ENCODE peak calls at places on chromosomes 12 and 14, in eight cellular contexts. One of them, this sample, is unnamed.
A peak's percentile ranks its signal among the peaks of the same experiment; 100 is the strongest.

GRCh38 chr12:132494294-132495164 is 4.6 kb downstream of the FBRSL1 start:
- DNase-seq in activated CD4-positive, alpha-beta T cell treated with anti-CD3 and anti-CD28 coated beads, Interleukin-2, amount 10 ng/mL, durations not matched to agents 7 days and 5 days: no peak
- DNase-seq in stimulated activated CD4-positive, alpha-beta T cell treated with anti-CD3 and anti-CD28 coated beads, Interleukin-15, amount 100 ng/mL, for 1 hour: no peak
- DNase-seq in CD8-positive, alpha-beta T cell: no peak
- DNase-seq in stimulated activated CD8-positive, alpha-beta memory T cell treated with anti-CD3 and anti-CD28 coated beads, Interleukin-15, amount 100 ng/mL, for 1 hour: no peak
- DNase-seq in Calu3: peak; percentile 72
- DNase-seq in neural crest cell: no peak
- DNase-seq in sigmoid colon: no peak
- DNase-seq in this sample: no peak

GRCh38 chr12:98595152-98595988 is 1.9 kb downstream of the SLC25A3 start:
- DNase-seq in sigmoid colon: no peak
- DNase-seq in CD8-positive, alpha-beta T cell: no peak
- DNase-seq in stimulated activated CD8-positive, alpha-beta memory T cell treated with anti-CD3 and anti-CD28 coated beads, Interleukin-15, amount 100 ng/mL, for 1 hour: no peak
- DNase-seq in activated CD4-positive, alpha-beta T cell treated with anti-CD3 and anti-CD28 coated beads, Interleukin-2, amount 10 ng/mL, durations not matched to agents 7 days and 5 days: peak; percentile 27
- DNase-seq in Calu3: no peak
- DNase-seq in stimulated activated CD4-positive, alpha-beta T cell treated with anti-CD3 and anti-CD28 coated beads, Interleukin-15, amount 100 ng/mL, for 1 hour: no peak
- DNase-seq in neural crest cell: no peak
- DNase-seq in this sample: no peak

GRCh38 chr14:97331526-97331925 is 534.3 kb downstream of the VRK1 start:
- DNase-seq in CD8-positive, alpha-beta T cell: no peak
- DNase-seq in neural crest cell: no peak
- DNase-seq in sigmoid colon: no peak
- DNase-seq in stimulated activated CD8-positive, alpha-beta memory T cell treated with anti-CD3 and anti-CD28 coated beads, Interleukin-15, amount 100 ng/mL, for 1 hour: no peak
- DNase-seq in Calu3: no peak
- DNase-seq in activated CD4-positive, alpha-beta T cell treated with anti-CD3 and anti-CD28 coated beads, Interleukin-2, amount 10 ng/mL, durations not matched to agents 7 days and 5 days: no peak
- DNase-seq in stimulated activated CD4-positive, alpha-beta T cell treated with anti-CD3 and anti-CD28 coated beads, Interleukin-15, amount 100 ng/mL, for 1 hour: no peak
- DNase-seq in this sample: no peak

GRCh38 chr12:55849616-55850015 is 6.9 kb upstream of the MMP19 start:
- DNase-seq in sigmoid colon: no peak
- DNase-seq in activated CD4-positive, alpha-beta T cell treated with anti-CD3 and anti-CD28 coated beads, Interleukin-2, amount 10 ng/mL, durations not matched to agents 7 days and 5 days: no peak
- DNase-seq in stimulated activated CD8-positive, alpha-beta memory T cell treated with anti-CD3 and anti-CD28 coated beads, Interleukin-15, amount 100 ng/mL, for 1 hour: no peak
- DNase-seq in stimulated activated CD4-positive, alpha-beta T cell treated with anti-CD3 and anti-CD28 coated beads, Interleukin-15, amount 100 ng/mL, for 1 hour: no peak
- DNase-seq in neural crest cell: no peak
- DNase-seq in CD8-positive, alpha-beta T cell: no peak
- DNase-seq in Calu3: no peak
- DNase-seq in this sample: no peak

GRCh38 chr12:115088328-115088994 is 404.5 kb upstream of the TBX3 start:
- DNase-seq in stimulated activated CD8-positive, alpha-beta memory T cell treated with anti-CD3 and anti-CD28 coated beads, Interleukin-15, amount 100 ng/mL, for 1 hour: no peak
- DNase-seq in CD8-positive, alpha-beta T cell: no peak
- DNase-seq in sigmoid colon: no peak
- DNase-seq in activated CD4-positive, alpha-beta T cell treated with anti-CD3 and anti-CD28 coated beads, Interleukin-2, amount 10 ng/mL, durations not matched to agents 7 days and 5 days: no peak
- DNase-seq in Calu3: no peak
- DNase-seq in stimulated activated CD4-positive, alpha-beta T cell treated with anti-CD3 and anti-CD28 coated beads, Interleukin-15, amount 100 ng/mL, for 1 hour: no peak
- DNase-seq in neural crest cell: no peak
- DNase-seq in this sample: no peak

GRCh38 chr12:14443531-14443930 is 78.0 kb downstream of the ATF7IP start:
- DNase-seq in sigmoid colon: no peak
- DNase-seq in Calu3: no peak
- DNase-seq in CD8-positive, alpha-beta T cell: no peak
- DNase-seq in activated CD4-positive, alpha-beta T cell treated with anti-CD3 and anti-CD28 coated beads, Interleukin-2, amount 10 ng/mL, durations not matched to agents 7 days and 5 days: no peak
- DNase-seq in stimulated activated CD8-positive, alpha-beta memory T cell treated with anti-CD3 and anti-CD28 coated beads, Interleukin-15, amount 100 ng/mL, for 1 hour: no peak
- DNase-seq in stimulated activated CD4-positive, alpha-beta T cell treated with anti-CD3 and anti-CD28 coated beads, Interleukin-15, amount 100 ng/mL, for 1 hour: no peak
- DNase-seq in neural crest cell: no peak
- DNase-seq in this sample: no peak

GRCh38 chr14:67187826-67188225 is 1.4 kb upstream of the GARIN2 start:
- DNase-seq in stimulated activated CD4-positive, alpha-beta T cell treated with anti-CD3 and anti-CD28 coated beads, Interleukin-15, amount 100 ng/mL, for 1 hour: no peak
- DNase-seq in stimulated activated CD8-positive, alpha-beta memory T cell treated with anti-CD3 and anti-CD28 coated beads, Interleukin-15, amount 100 ng/mL, for 1 hour: no peak
- DNase-seq in CD8-positive, alpha-beta T cell: no peak
- DNase-seq in Calu3: peak; percentile 83
- DNase-seq in neural crest cell: no peak
- DNase-seq in sigmoid colon: no peak
- DNase-seq in activated CD4-positive, alpha-beta T cell treated with anti-CD3 and anti-CD28 coated beads, Interleukin-2, amount 10 ng/mL, durations not matched to agents 7 days and 5 days: no peak
- DNase-seq in this sample: no peak

GRCh38 chr14:27427796-27428195 is 830.0 kb upstream of the NOVA1 start:
- DNase-seq in stimulated activated CD4-positive, alpha-beta T cell treated with anti-CD3 and anti-CD28 coated beads, Interleukin-15, amount 100 ng/mL, for 1 hour: no peak
- DNase-seq in stimulated activated CD8-positive, alpha-beta memory T cell treated with anti-CD3 and anti-CD28 coated beads, Interleukin-15, amount 100 ng/mL, for 1 hour: no peak
- DNase-seq in activated CD4-positive, alpha-beta T cell treated with anti-CD3 and anti-CD28 coated beads, Interleukin-2, amount 10 ng/mL, durations not matched to agents 7 days and 5 days: no peak
- DNase-seq in CD8-positive, alpha-beta T cell: no peak
- DNase-seq in sigmoid colon: no peak
- DNase-seq in neural crest cell: no peak
- DNase-seq in Calu3: no peak
- DNase-seq in this sample: no peak

GRCh38 chr14:24395609-24396580 is 2.9 kb upstream of the NYNRIN start:
- DNase-seq in Calu3: no peak
- DNase-seq in neural crest cell: no peak
- DNase-seq in sigmoid colon: peak; percentile 50
- DNase-seq in activated CD4-positive, alpha-beta T cell treated with anti-CD3 and anti-CD28 coated beads, Interleukin-2, amount 10 ng/mL, durations not matched to agents 7 days and 5 days: no peak
- DNase-seq in stimulated activated CD4-positive, alpha-beta T cell treated with anti-CD3 and anti-CD28 coated beads, Interleukin-15, amount 100 ng/mL, for 1 hour: no peak
- DNase-seq in CD8-positive, alpha-beta T cell: no peak
- DNase-seq in stimulated activated CD8-positive, alpha-beta memory T cell treated with anti-CD3 and anti-CD28 coated beads, Interleukin-15, amount 100 ng/mL, for 1 hour: no peak
- DNase-seq in this sample: no peak

GRCh38 chr12:124026755-124027745 is 54.0 kb downstream of the ZNF664 start:
- DNase-seq in Calu3: no peak
- DNase-seq in stimulated activated CD4-positive, alpha-beta T cell treated with anti-CD3 and anti-CD28 coated beads, Interleukin-15, amount 100 ng/mL, for 1 hour: no peak
- DNase-seq in sigmoid colon: no peak
- DNase-seq in activated CD4-positive, alpha-beta T cell treated with anti-CD3 and anti-CD28 coated beads, Interleukin-2, amount 10 ng/mL, durations not matched to agents 7 days and 5 days: no peak
- DNase-seq in stimulated activated CD8-positive, alpha-beta memory T cell treated with anti-CD3 and anti-CD28 coated beads, Interleukin-15, amount 100 ng/mL, for 1 hour: no peak
- DNase-seq in CD8-positive, alpha-beta T cell: no peak
- DNase-seq in neural crest cell: no peak
- DNase-seq in this sample: no peak

GRCh38 chr14:73759183-73759713 is 45.1 kb upstream of the PNMA1 start:
- DNase-seq in stimulated activated CD4-positive, alpha-beta T cell treated with anti-CD3 and anti-CD28 coated beads, Interleukin-15, amount 100 ng/mL, for 1 hour: peak; percentile 44
- DNase-seq in Calu3: peak; percentile 58
- DNase-seq in sigmoid colon: peak; percentile 91
- DNase-seq in stimulated activated CD8-positive, alpha-beta memory T cell treated with anti-CD3 and anti-CD28 coated beads, Interleukin-15, amount 100 ng/mL, for 1 hour: no peak
- DNase-seq in CD8-positive, alpha-beta T cell: peak; percentile 75
- DNase-seq in neural crest cell: peak; percentile 33
- DNase-seq in activated CD4-positive, alpha-beta T cell treated with anti-CD3 and anti-CD28 coated beads, Interleukin-2, amount 10 ng/mL, durations not matched to agents 7 days and 5 days: peak; percentile 55
- DNase-seq in this sample: no peak

GRCh38 chr12:123707466-123707865 is 4.7 kb upstream of the ATP6V0A2 start:
- DNase-seq in Calu3: no peak
- DNase-seq in sigmoid colon: no peak
- DNase-seq in CD8-positive, alpha-beta T cell: no peak
- DNase-seq in stimulated activated CD8-positive, alpha-beta memory T cell treated with anti-CD3 and anti-CD28 coated beads, Interleukin-15, amount 100 ng/mL, for 1 hour: no peak
- DNase-seq in activated CD4-positive, alpha-beta T cell treated with anti-CD3 and anti-CD28 coated beads, Interleukin-2, amount 10 ng/mL, durations not matched to agents 7 days and 5 days: no peak
- DNase-seq in stimulated activated CD4-positive, alpha-beta T cell treated with anti-CD3 and anti-CD28 coated beads, Interleukin-15, amount 100 ng/mL, for 1 hour: no peak
- DNase-seq in neural crest cell: no peak
- DNase-seq in this sample: no peak

GRCh38 chr12:84738481-84738972 is 174.1 kb downstream of the SLC6A15 start:
- DNase-seq in Calu3: no peak
- DNase-seq in stimulated activated CD8-positive, alpha-beta memory T cell treated with anti-CD3 and anti-CD28 coated beads, Interleukin-15, amount 100 ng/mL, for 1 hour: no peak
- DNase-seq in stimulated activated CD4-positive, alpha-beta T cell treated with anti-CD3 and anti-CD28 coated beads, Interleukin-15, amount 100 ng/mL, for 1 hour: no peak
- DNase-seq in CD8-positive, alpha-beta T cell: no peak
- DNase-seq in neural crest cell: no peak
- DNase-seq in sigmoid colon: no peak
- DNase-seq in activated CD4-positive, alpha-beta T cell treated with anti-CD3 and anti-CD28 coated beads, Interleukin-2, amount 10 ng/mL, durations not matched to agents 7 days and 5 days: no peak
- DNase-seq in this sample: no peak

GRCh38 chr14:70785556-70785955 is 23.8 kb downstream of the MAP3K9 start:
- DNase-seq in stimulated activated CD8-positive, alpha-beta memory T cell treated with anti-CD3 and anti-CD28 coated beads, Interleukin-15, amount 100 ng/mL, for 1 hour: no peak
- DNase-seq in stimulated activated CD4-positive, alpha-beta T cell treated with anti-CD3 and anti-CD28 coated beads, Interleukin-15, amount 100 ng/mL, for 1 hour: no peak
- DNase-seq in neural crest cell: no peak
- DNase-seq in activated CD4-positive, alpha-beta T cell treated with anti-CD3 and anti-CD28 coated beads, Interleukin-2, amount 10 ng/mL, durations not matched to agents 7 days and 5 days: no peak
- DNase-seq in CD8-positive, alpha-beta T cell: no peak
- DNase-seq in sigmoid colon: no peak
- DNase-seq in Calu3: no peak
- DNase-seq in this sample: no peak

GRCh38 chr12:118549506-118550109 is 173.3 kb downstream of the SUDS3 start:
- DNase-seq in Calu3: no peak
- DNase-seq in CD8-positive, alpha-beta T cell: no peak
- DNase-seq in sigmoid colon: no peak
- DNase-seq in stimulated activated CD4-positive, alpha-beta T cell treated with anti-CD3 and anti-CD28 coated beads, Interleukin-15, amount 100 ng/mL, for 1 hour: no peak
- DNase-seq in neural crest cell: no peak
- DNase-seq in activated CD4-positive, alpha-beta T cell treated with anti-CD3 and anti-CD28 coated beads, Interleukin-2, amount 10 ng/mL, durations not matched to agents 7 days and 5 days: no peak
- DNase-seq in stimulated activated CD8-positive, alpha-beta memory T cell treated with anti-CD3 and anti-CD28 coated beads, Interleukin-15, amount 100 ng/mL, for 1 hour: no peak
- DNase-seq in this sample: no peak

GRCh38 chr12:90543841-90544240 is 411.1 kb downstream of the CCER1 start:
- DNase-seq in activated CD4-positive, alpha-beta T cell treated with anti-CD3 and anti-CD28 coated beads, Interleukin-2, amount 10 ng/mL, durations not matched to agents 7 days and 5 days: no peak
- DNase-seq in stimulated activated CD8-positive, alpha-beta memory T cell treated with anti-CD3 and anti-CD28 coated beads, Interleukin-15, amount 100 ng/mL, for 1 hour: no peak
- DNase-seq in CD8-positive, alpha-beta T cell: no peak
- DNase-seq in stimulated activated CD4-positive, alpha-beta T cell treated with anti-CD3 and anti-CD28 coated beads, Interleukin-15, amount 100 ng/mL, for 1 hour: no peak
- DNase-seq in neural crest cell: no peak
- DNase-seq in sigmoid colon: no peak
- DNase-seq in Calu3: no peak
- DNase-seq in this sample: no peak

GRCh38 chr14:105855246-105855892 is 329.0 kb downstream of the TMEM121 start:
- DNase-seq in Calu3: no peak
- DNase-seq in activated CD4-positive, alpha-beta T cell treated with anti-CD3 and anti-CD28 coated beads, Interleukin-2, amount 10 ng/mL, durations not matched to agents 7 days and 5 days: no peak
- DNase-seq in CD8-positive, alpha-beta T cell: peak; percentile 44
- DNase-seq in sigmoid colon: peak; percentile 56
- DNase-seq in stimulated activated CD8-positive, alpha-beta memory T cell treated with anti-CD3 and anti-CD28 coated beads, Interleukin-15, amount 100 ng/mL, for 1 hour: no peak
- DNase-seq in stimulated activated CD4-positive, alpha-beta T cell treated with anti-CD3 and anti-CD28 coated beads, Interleukin-15, amount 100 ng/mL, for 1 hour: no peak
- DNase-seq in neural crest cell: no peak
- DNase-seq in this sample: no peak

GRCh38 chr12:82210882-82211281 is 147.3 kb downstream of the CCDC59 start:
- DNase-seq in Calu3: no peak
- DNase-seq in activated CD4-positive, alpha-beta T cell treated with anti-CD3 and anti-CD28 coated beads, Interleukin-2, amount 10 ng/mL, durations not matched to agents 7 days and 5 days: no peak
- DNase-seq in neural crest cell: no peak
- DNase-seq in stimulated activated CD8-positive, alpha-beta memory T cell treated with anti-CD3 and anti-CD28 coated beads, Interleukin-15, amount 100 ng/mL, for 1 hour: no peak
- DNase-seq in stimulated activated CD4-positive, alpha-beta T cell treated with anti-CD3 and anti-CD28 coated beads, Interleukin-15, amount 100 ng/mL, for 1 hour: no peak
- DNase-seq in sigmoid colon: no peak
- DNase-seq in CD8-positive, alpha-beta T cell: no peak
- DNase-seq in this sample: no peak

GRCh38 chr14:105600939-105601359 is 74.6 kb downstream of the TMEM121 start:
- DNase-seq in neural crest cell: no peak
- DNase-seq in sigmoid colon: no peak
- DNase-seq in stimulated activated CD4-positive, alpha-beta T cell treated with anti-CD3 and anti-CD28 coated beads, Interleukin-15, amount 100 ng/mL, for 1 hour: no peak
- DNase-seq in CD8-positive, alpha-beta T cell: no peak
- DNase-seq in Calu3: no peak
- DNase-seq in stimulated activated CD8-positive, alpha-beta memory T cell treated with anti-CD3 and anti-CD28 coated beads, Interleukin-15, amount 100 ng/mL, for 1 hour: no peak
- DNase-seq in activated CD4-positive, alpha-beta T cell treated with anti-CD3 and anti-CD28 coated beads, Interleukin-2, amount 10 ng/mL, durations not matched to agents 7 days and 5 days: no peak
- DNase-seq in this sample: no peak

GRCh38 chr14:50091240-50091914 is 25.0 kb downstream of the VCPKMT start:
- DNase-seq in stimulated activated CD4-positive, alpha-beta T cell treated with anti-CD3 and anti-CD28 coated beads, Interleukin-15, amount 100 ng/mL, for 1 hour: no peak
- DNase-seq in sigmoid colon: no peak
- DNase-seq in CD8-positive, alpha-beta T cell: no peak
- DNase-seq in neural crest cell: no peak
- DNase-seq in Calu3: no peak
- DNase-seq in stimulated activated CD8-positive, alpha-beta memory T cell treated with anti-CD3 and anti-CD28 coated beads, Interleukin-15, amount 100 ng/mL, for 1 hour: no peak
- DNase-seq in activated CD4-positive, alpha-beta T cell treated with anti-CD3 and anti-CD28 coated beads, Interleukin-2, amount 10 ng/mL, durations not matched to agents 7 days and 5 days: no peak
- DNase-seq in this sample: no peak

GRCh38 chr12:13472690-13473089 is 276.2 kb downstream of the EMP1 start:
- DNase-seq in stimulated activated CD4-positive, alpha-beta T cell treated with anti-CD3 and anti-CD28 coated beads, Interleukin-15, amount 100 ng/mL, for 1 hour: no peak
- DNase-seq in CD8-positive, alpha-beta T cell: no peak
- DNase-seq in stimulated activated CD8-positive, alpha-beta memory T cell treated with anti-CD3 and anti-CD28 coated beads, Interleukin-15, amount 100 ng/mL, for 1 hour: no peak
- DNase-seq in neural crest cell: no peak
- DNase-seq in sigmoid colon: no peak
- DNase-seq in Calu3: no peak
- DNase-seq in activated CD4-positive, alpha-beta T cell treated with anti-CD3 and anti-CD28 coated beads, Interleukin-2, amount 10 ng/mL, durations not matched to agents 7 days and 5 days: no peak
- DNase-seq in this sample: no peak

GRCh38 chr14:28297559-28297958 is 469.0 kb upstream of the FOXG1 start:
- DNase-seq in stimulated activated CD4-positive, alpha-beta T cell treated with anti-CD3 and anti-CD28 coated beads, Interleukin-15, amount 100 ng/mL, for 1 hour: no peak
- DNase-seq in CD8-positive, alpha-beta T cell: no peak
- DNase-seq in sigmoid colon: no peak
- DNase-seq in stimulated activated CD8-positive, alpha-beta memory T cell treated with anti-CD3 and anti-CD28 coated beads, Interleukin-15, amount 100 ng/mL, for 1 hour: no peak
- DNase-seq in Calu3: no peak
- DNase-seq in neural crest cell: no peak
- DNase-seq in activated CD4-positive, alpha-beta T cell treated with anti-CD3 and anti-CD28 coated beads, Interleukin-2, amount 10 ng/mL, durations not matched to agents 7 days and 5 days: no peak
- DNase-seq in this sample: no peak

GRCh38 chr12:119679490-119679889 is 11.6 kb downstream of the PRKAB1 start:
- DNase-seq in activated CD4-positive, alpha-beta T cell treated with anti-CD3 and anti-CD28 coated beads, Interleukin-2, amount 10 ng/mL, durations not matched to agents 7 days and 5 days: no peak
- DNase-seq in stimulated activated CD4-positive, alpha-beta T cell treated with anti-CD3 and anti-CD28 coated beads, Interleukin-15, amount 100 ng/mL, for 1 hour: no peak
- DNase-seq in neural crest cell: no peak
- DNase-seq in sigmoid colon: no peak
- DNase-seq in CD8-positive, alpha-beta T cell: no peak
- DNase-seq in stimulated activated CD8-positive, alpha-beta memory T cell treated with anti-CD3 and anti-CD28 coated beads, Interleukin-15, amount 100 ng/mL, for 1 hour: no peak
- DNase-seq in Calu3: no peak
- DNase-seq in this sample: no peak

GRCh38 chr14:75907722-75908330 is 74.0 kb downstream of the TGFB3 start:
- DNase-seq in Calu3: no peak
- DNase-seq in activated CD4-positive, alpha-beta T cell treated with anti-CD3 and anti-CD28 coated beads, Interleukin-2, amount 10 ng/mL, durations not matched to agents 7 days and 5 days: no peak
- DNase-seq in stimulated activated CD8-positive, alpha-beta memory T cell treated with anti-CD3 and anti-CD28 coated beads, Interleukin-15, amount 100 ng/mL, for 1 hour: no peak
- DNase-seq in neural crest cell: no peak
- DNase-seq in stimulated activated CD4-positive, alpha-beta T cell treated with anti-CD3 and anti-CD28 coated beads, Interleukin-15, amount 100 ng/mL, for 1 hour: no peak
- DNase-seq in CD8-positive, alpha-beta T cell: no peak
- DNase-seq in sigmoid colon: no peak
- DNase-seq in this sample: no peak

GRCh38 chr14:35883677-35884293 is 57.6 kb downstream of the BRMS1L start:
- DNase-seq in stimulated activated CD4-positive, alpha-beta T cell treated with anti-CD3 and anti-CD28 coated beads, Interleukin-15, amount 100 ng/mL, for 1 hour: no peak
- DNase-seq in Calu3: peak; percentile 37
- DNase-seq in activated CD4-positive, alpha-beta T cell treated with anti-CD3 and anti-CD28 coated beads, Interleukin-2, amount 10 ng/mL, durations not matched to agents 7 days and 5 days: peak; percentile 45
- DNase-seq in stimulated activated CD8-positive, alpha-beta memory T cell treated with anti-CD3 and anti-CD28 coated beads, Interleukin-15, amount 100 ng/mL, for 1 hour: no peak
- DNase-seq in neural crest cell: peak; percentile 25
- DNase-seq in sigmoid colon: no peak
- DNase-seq in CD8-positive, alpha-beta T cell: no peak
- DNase-seq in this sample: no peak

GRCh38 chr12:100141998-100142850 is 450 bp downstream of the BLTP3B start:
- DNase-seq in CD8-positive, alpha-beta T cell: no peak
- DNase-seq in stimulated activated CD4-positive, alpha-beta T cell treated with anti-CD3 and anti-CD28 coated beads, Interleukin-15, amount 100 ng/mL, for 1 hour: peak; percentile 16
- DNase-seq in stimulated activated CD8-positive, alpha-beta memory T cell treated with anti-CD3 and anti-CD28 coated beads, Interleukin-15, amount 100 ng/mL, for 1 hour: no peak
- DNase-seq in neural crest cell: peak; percentile 65
- DNase-seq in Calu3: peak; percentile 48
- DNase-seq in sigmoid colon: peak; percentile 74
- DNase-seq in activated CD4-positive, alpha-beta T cell treated with anti-CD3 and anti-CD28 coated beads, Interleukin-2, amount 10 ng/mL, durations not matched to agents 7 days and 5 days: peak; percentile 44
- DNase-seq in this sample: peak; percentile 62

GRCh38 chr12:11677024-11677423 is 27.6 kb downstream of the ETV6 start:
- DNase-seq in Calu3: no peak
- DNase-seq in stimulated activated CD4-positive, alpha-beta T cell treated with anti-CD3 and anti-CD28 coated beads, Interleukin-15, amount 100 ng/mL, for 1 hour: no peak
- DNase-seq in stimulated activated CD8-positive, alpha-beta memory T cell treated with anti-CD3 and anti-CD28 coated beads, Interleukin-15, amount 100 ng/mL, for 1 hour: no peak
- DNase-seq in activated CD4-positive, alpha-beta T cell treated with anti-CD3 and anti-CD28 coated beads, Interleukin-2, amount 10 ng/mL, durations not matched to agents 7 days and 5 days: no peak
- DNase-seq in CD8-positive, alpha-beta T cell: no peak
- DNase-seq in neural crest cell: no peak
- DNase-seq in sigmoid colon: no peak
- DNase-seq in this sample: no peak

GRCh38 chr12:48998497-48999353 is 450 bp downstream of the DDN start:
- DNase-seq in Calu3: peak; percentile 17
- DNase-seq in sigmoid colon: no peak
- DNase-seq in stimulated activated CD8-positive, alpha-beta memory T cell treated with anti-CD3 and anti-CD28 coated beads, Interleukin-15, amount 100 ng/mL, for 1 hour: no peak
- DNase-seq in activated CD4-positive, alpha-beta T cell treated with anti-CD3 and anti-CD28 coated beads, Interleukin-2, amount 10 ng/mL, durations not matched to agents 7 days and 5 days: no peak
- DNase-seq in neural crest cell: no peak
- DNase-seq in stimulated activated CD4-positive, alpha-beta T cell treated with anti-CD3 and anti-CD28 coated beads, Interleukin-15, amount 100 ng/mL, for 1 hour: no peak
- DNase-seq in CD8-positive, alpha-beta T cell: no peak
- DNase-seq in this sample: no peak

GRCh38 chr12:27025116-27025515 is 2.8 kb downstream of the MED21 start:
- DNase-seq in neural crest cell: no peak
- DNase-seq in Calu3: no peak
- DNase-seq in sigmoid colon: no peak
- DNase-seq in CD8-positive, alpha-beta T cell: no peak
- DNase-seq in stimulated activated CD8-positive, alpha-beta memory T cell treated with anti-CD3 and anti-CD28 coated beads, Interleukin-15, amount 100 ng/mL, for 1 hour: no peak
- DNase-seq in activated CD4-positive, alpha-beta T cell treated with anti-CD3 and anti-CD28 coated beads, Interleukin-2, amount 10 ng/mL, durations not matched to agents 7 days and 5 days: no peak
- DNase-seq in stimulated activated CD4-positive, alpha-beta T cell treated with anti-CD3 and anti-CD28 coated beads, Interleukin-15, amount 100 ng/mL, for 1 hour: no peak
- DNase-seq in this sample: no peak